ENCODE peak calls at places on chromosomes 2 and 18, in nine cellular contexts. W, J, I, O, E, N, X, A and T are unnamed samples.

GRCh38 chr2:234702731-234703225 is 205.9 kb upstream of the ARL4C start:
- DNase-seq in N (no peak), J (no peak), O (no peak), E (no peak), A (no peak), X (no peak), W (no peak), I (no peak), T (no peak)

GRCh38 chr2:26002617-26003310 is 20.5 kb upstream of the KIF3C start:
- DNase-seq in A (no peak), J (no peak), W (no peak), I (no peak), X (no peak), O (no peak), N (no peak), E (no peak), T (no peak)

GRCh38 chr18:50284226-50284885 is 3.0 kb upstream of the MBD1 start:
- DNase-seq in N (no peak), I (no peak), E (no peak), J (no peak), O (no peak), W (no peak), X (no peak), A (no peak), T (no peak)

GRCh38 chr2:142642654-142643053 is 234.8 kb upstream of the KYNU start:
- DNase-seq in N (no peak), J (no peak), E (no peak), W (no peak), X (no peak), O (no peak), I (no peak), A (no peak), T (no peak)

GRCh38 chr2:9222246-9222898 is 15.8 kb downstream of the ASAP2 start:
- DNase-seq in E (no peak), I (no peak), J (no peak), W (no peak), X (no peak), O (no peak), N (no peak), A (no peak), T (no peak)

GRCh38 chr2:63856302-63856600 is 14.6 kb downstream of the UGP2 start:
- DNase-seq in O (no peak), N (no peak), W (no peak), A (no peak), X (no peak), E (no peak), J (no peak), I (no peak), T (peak; percentile 10)

GRCh38 chr18:49371786-49372185 is 88.7 kb downstream of the DYM start:
- DNase-seq in O (no peak), E (no peak), X (no peak), W (no peak), A (no peak), I (no peak), J (peak; percentile 4), N (no peak), T (no peak)

GRCh38 chr18:50956116-50956515 is 11.7 kb upstream of the ELAC1 start:
- DNase-seq in E (no peak), J (no peak), W (no peak), O (no peak), N (no peak), X (no peak), A (no peak), I (no peak), T (no peak)

GRCh38 chr2:46351388-46352141 is 54.4 kb downstream of the EPAS1 start:
- DNase-seq in N (peak; percentile 52), J (no peak), W (no peak), O (no peak), I (peak; percentile 54), E (peak; percentile 42), A (peak; percentile 73), X (peak; percentile 60), T (peak; percentile 33)

GRCh38 chr2:33949371-33949770 is 350.3 kb upstream of the FAM98A start:
- DNase-seq in I (no peak), E (no peak), J (no peak), W (no peak), N (no peak), A (no peak), X (no peak), O (no peak), T (no peak)

GRCh38 chr2:88483200-88483599 is 30.7 kb upstream of the FOXI3 start:
- DNase-seq in E (no peak), J (no peak), O (no peak), W (no peak), I (no peak), N (no peak), X (no peak), A (no peak), T (no peak)

GRCh38 chr2:20391951-20392699 is 41.5 kb upstream of the PUM2 start:
- DNase-seq in W (no peak), J (peak; percentile 52), A (no peak), O (no peak), N (no peak), E (no peak), I (no peak), X (no peak), T (no peak)

GRCh38 chr2:42031783-42032620 is 15.8 kb upstream of the PKDCC start:
- DNase-seq in W (no peak), J (no peak), I (no peak), X (no peak), O (no peak), N (no peak), A (no peak), E (no peak), T (no peak)

GRCh38 chr2:239818531-239819011 is 206.6 kb downstream of the NDUFA10 start:
- DNase-seq in N (no peak), J (no peak), I (peak; percentile 17), O (peak; percentile 63), W (no peak), A (no peak), E (no peak), X (no peak), T (no peak)

GRCh38 chr2:112640800-112641675 is 4.7 kb upstream of the SLC20A1 start:
- DNase-seq in W (no peak), I (no peak), A (peak; percentile 46), J (no peak), E (no peak), X (no peak), N (no peak), O (no peak), T (no peak)

GRCh38 chr2:64214281-64215115 is 70.3 kb upstream of the PELI1 start:
- DNase-seq in O (peak; percentile 58), W (peak; percentile 68), N (no peak), X (no peak), J (no peak), E (no peak), I (no peak), A (peak; percentile 25), T (peak; percentile 46)

GRCh38 chr18:68532328-68532885 is 182.5 kb downstream of the TMX3 start:
- DNase-seq in I (no peak), X (no peak), A (no peak), W (no peak), J (no peak), E (no peak), O (no peak), N (no peak), T (no peak)

GRCh38 chr2:145975406-145975805 is 1455.5 kb upstream of the ZEB2 start:
- DNase-seq in N (no peak), X (no peak), O (no peak), J (no peak), I (no peak), A (no peak), W (no peak), E (no peak), T (no peak)

GRCh38 chr2:195603408-195603807 is 53.6 kb upstream of the SLC39A10 start:
- DNase-seq in W (no peak), A (no peak), E (no peak), X (no peak), I (no peak), O (no peak), J (no peak), N (no peak), T (no peak)

GRCh38 chr2:171837736-171838135 is 56.3 kb downstream of the SLC25A12 start:
- DNase-seq in W (no peak), J (no peak), E (no peak), I (no peak), X (no peak), O (no peak), N (no peak), A (no peak), T (no peak)

GRCh38 chr2:233857511-233858118 is 3.3 kb upstream of the HJURP start:
- DNase-seq in X (peak; percentile 23), O (no peak), I (peak; percentile 64), A (no peak), J (peak; percentile 64), W (peak; percentile 18), N (no peak), E (no peak), T (peak; percentile 53)

GRCh38 chr2:160271166-160272086 is 71.4 kb upstream of the ITGB6 start:
- DNase-seq in I (peak; percentile 32), J (peak; percentile 61), N (no peak), O (peak; percentile 39), X (no peak), E (no peak), A (peak; percentile 49), W (no peak), T (no peak)

GRCh38 chr2:45930396-45930792 is 278.9 kb downstream of the PRKCE start:
- DNase-seq in I (no peak), J (no peak), W (no peak), A (no peak), E (no peak), X (no peak), O (no peak), N (no peak), T (no peak)

GRCh38 chr2:129337076-129337475 is 642.4 kb upstream of the RAB6C start:
- DNase-seq in E (no peak), O (no peak), A (no peak), X (no peak), J (no peak), I (no peak), N (no peak), W (no peak), T (no peak)

GRCh38 chr2:37711831-37712230 is 40.4 kb upstream of the CDC42EP3 start:
- DNase-seq in E (no peak), O (no peak), N (no peak), I (no peak), A (no peak), X (no peak), J (no peak), W (no peak), T (no peak)

GRCh38 chr2:173963323-173963816 is 1.8 kb downstream of the SP3 start:
- DNase-seq in E (peak; percentile 26), J (peak; percentile 83), X (no peak), I (no peak), A (no peak), O (peak; percentile 69), N (no peak), W (peak; percentile 77), T (peak; percentile 77)